ENCODE peak calls at places on chromosomes 5 and 9, in eight cellular contexts. V is small intestine, H is NCI-H1417, S is neural crest cell, Y is NCI-H524, X is Kasumi-1, Z is HEK293T, O is T-cell. W is an unnamed sample.

GRCh38 chr5:59279979-59280378 is 613.5 kb downstream of the PDE4D start:
- DNase-seq in V (peak; percentile 27), H (no peak), S (no peak), Y (no peak), X (no peak), Z (no peak), O (no peak), W (no peak)

GRCh38 chr9:101119206-101119819 is 90.8 kb downstream of the PLPPR1 start:
- DNase-seq in V (peak; percentile 67), H (peak; percentile 70), S (peak; percentile 55), Y (peak; percentile 96), X (peak; percentile 48), Z (peak; percentile 55), O (no peak), W (peak; percentile 66)

GRCh38 chr9:129166962-129167557 is 11.0 kb downstream of the IER5L start:
- DNase-seq in V (peak; percentile 88), H (peak; percentile 70), S (no peak), Y (no peak), X (peak; percentile 87), Z (peak; percentile 57), O (no peak), W (peak; percentile 76)

GRCh38 chr5:10756539-10756938 is 4.5 kb downstream of the DAP start:
- DNase-seq in V (no peak), H (no peak), S (no peak), Y (no peak), X (no peak), Z (no peak), O (no peak), W (no peak)

GRCh38 chr5:137498301-137498735 is 808 bp downstream of the SPOCK1 start:
- DNase-seq in V (no peak), H (peak; percentile 39), S (peak; percentile 22), Y (peak; percentile 35), X (no peak), Z (no peak), O (no peak), W (peak; percentile 19)

GRCh38 chr9:109010676-109011655 is 2.3 kb downstream of the CTNNAL1 start:
- DNase-seq in V (peak; percentile 24), H (no peak), S (no peak), Y (no peak), X (no peak), Z (no peak), O (peak; percentile 17), W (peak; percentile 2)

GRCh38 chr9:73079326-73079725 is 72.3 kb upstream of the ANXA1 start:
- DNase-seq in V (peak; percentile 80), H (no peak), S (no peak), Y (no peak), X (no peak), Z (no peak), O (no peak), W (no peak)

GRCh38 chr5:92518318-92518913 is 1062.6 kb downstream of the NR2F1-AS1 start:
- DNase-seq in V (peak; percentile 4), H (no peak), S (no peak), Y (peak; percentile 9), X (peak; percentile 42), Z (peak; percentile 58), O (no peak), W (peak; percentile 22)

GRCh38 chr5:128339585-128339984 is 198.5 kb downstream of the FBN2 start:
- DNase-seq in V (no peak), H (no peak), S (no peak), Y (no peak), X (no peak), Z (no peak), O (no peak), W (no peak)

GRCh38 chr5:158658439-158659230 is 441.1 kb downstream of the EBF1 start:
- DNase-seq in V (no peak), H (no peak), S (no peak), Y (no peak), X (no peak), Z (no peak), O (no peak), W (no peak)

GRCh38 chr9:93080406-93080805 is 15.6 kb upstream of the CARD19 start:
- DNase-seq in V (no peak), H (no peak), S (no peak), Y (no peak), X (no peak), Z (no peak), O (no peak), W (no peak)

GRCh38 chr9:4092793-4093709 is 206.8 kb downstream of the GLIS3 start:
- DNase-seq in V (peak; percentile 71), H (no peak), S (no peak), Y (no peak), X (no peak), Z (no peak), O (no peak), W (no peak)

GRCh38 chr5:113117543-113118110 is 141.0 kb downstream of the DCP2 start:
- DNase-seq in V (no peak), H (peak; percentile 2), S (no peak), Y (peak; percentile 83), X (no peak), Z (no peak), O (no peak), W (no peak)

GRCh38 chr5:127517110-127517479 is 345 bp upstream of the PRRC1 start:
- DNase-seq in V (no peak), H (no peak), S (no peak), Y (no peak), X (peak; percentile 47), Z (no peak), O (no peak), W (no peak)

GRCh38 chr9:136081113-136081825 is 13.8 kb downstream of the NACC2 start:
- DNase-seq in V (no peak), H (peak; percentile 85), S (no peak), Y (peak; percentile 34), X (no peak), Z (no peak), O (no peak), W (no peak)

GRCh38 chr9:123507992-123508391 is 152.0 kb downstream of the CRB2 start:
- DNase-seq in V (no peak), H (no peak), S (no peak), Y (no peak), X (no peak), Z (no peak), O (no peak), W (no peak)

GRCh38 chr5:57338849-57339340 is 143.7 kb downstream of the ACTBL2 start:
- DNase-seq in V (no peak), H (no peak), S (no peak), Y (no peak), X (no peak), Z (no peak), O (no peak), W (no peak)

GRCh38 chr5:180784497-180785097 is 18.0 kb downstream of the MGAT1 start:
- DNase-seq in V (peak; percentile 83), H (no peak), S (peak; percentile 51), Y (peak; percentile 71), X (peak; percentile 55), Z (peak; percentile 73), O (peak; percentile 80), W (peak; percentile 56)

GRCh38 chr5:103526164-103526915 is 36.2 kb downstream of the NUDT12 start:
- DNase-seq in V (no peak), H (no peak), S (no peak), Y (peak; percentile 46), X (no peak), Z (no peak), O (no peak), W (no peak)

GRCh38 chr9:16202913-16203734 is 650.3 kb downstream of the CCDC171 start:
- DNase-seq in V (no peak), H (no peak), S (no peak), Y (no peak), X (no peak), Z (no peak), O (no peak), W (no peak)

GRCh38 chr5:470961-471749 is 28.2 kb downstream of the EXOC3 start:
- DNase-seq in V (no peak), H (no peak), S (no peak), Y (no peak), X (no peak), Z (no peak), O (no peak), W (no peak)

GRCh38 chr5:112616812-112617547 is 120.7 kb upstream of the APC start:
- DNase-seq in V (peak; percentile 67), H (no peak), S (no peak), Y (no peak), X (no peak), Z (no peak), O (no peak), W (no peak)

GRCh38 chr5:138461343-138462125 is 3.7 kb upstream of the EGR1 start:
- DNase-seq in V (no peak), H (no peak), S (no peak), Y (no peak), X (no peak), Z (no peak), O (no peak), W (no peak)

GRCh38 chr9:127968046-127968445 is 12.7 kb downstream of the EEIG1 start:
- DNase-seq in V (peak; percentile 93), H (no peak), S (no peak), Y (no peak), X (no peak), Z (no peak), O (no peak), W (no peak)

GRCh38 chr5:158174918-158175663 is 316.1 kb upstream of the CLINT1 start:
- DNase-seq in V (peak; percentile 38), H (peak; percentile 26), S (peak; percentile 84), Y (peak; percentile 80), X (peak; percentile 41), Z (peak; percentile 77), O (peak; percentile 50), W (no peak)